ENCODE peak calls at places on chromosome 20, in seven cellular contexts. V, T, K, F, Y, G and A are unnamed samples.

GRCh38 chr20:37356387-37356786 is 10.4 kb downstream of the SRC start:
- DNase-seq in K (peak), Y (peak), V (peak), T (no peak), G (no peak), F (no peak), A (no peak)

GRCh38 chr20:64053841-64054661 is 4.6 kb upstream of the SOX18 start:
- DNase-seq in T (no peak), G (no peak), Y (peak), K (no peak), F (no peak), V (no peak), A (no peak)

GRCh38 chr20:36481380-36482043 is 59.8 kb upstream of the MYL9 start:
- DNase-seq in V (peak), T (no peak), Y (no peak), F (no peak), G (no peak), K (no peak), A (peak)

GRCh38 chr20:11553603-11554002 is 364.1 kb upstream of the BTBD3 start:
- DNase-seq in F (no peak), K (no peak), T (no peak), G (no peak), Y (peak), V (peak), A (peak)

GRCh38 chr20:49281059-49281912 is 3.4 kb upstream of the ZNFX1 start:
- DNase-seq in G (no peak), F (no peak), T (no peak), V (peak), K (no peak), Y (peak), A (peak)

GRCh38 chr20:36808317-36809257 is 35.0 kb upstream of the DSN1 start:
- DNase-seq in V (peak), G (peak), T (peak), K (peak), Y (peak), F (no peak), A (peak)

GRCh38 chr20:23879811-23880374 is 345 bp upstream of the CST5 start:
- DNase-seq in F (no peak), K (no peak), V (no peak), G (no peak), T (no peak), Y (peak), A (no peak)

GRCh38 chr20:33674294-33675126 is at the start of gene NECAB3:
- DNase-seq in V (peak), Y (peak), F (no peak), K (peak), T (peak), G (peak), A (peak)

GRCh38 chr20:3312940-3313656 is 74.1 kb upstream of the SLC4A11 start:
- DNase-seq in T (no peak), K (no peak), Y (peak), F (no peak), V (peak), G (no peak), A (peak)

GRCh38 chr20:46324960-46325703 is 16.8 kb upstream of the CDH22 start:
- DNase-seq in K (no peak), Y (peak), F (no peak), V (peak), G (no peak), T (no peak), A (peak)

GRCh38 chr20:31630187-31630790 is 7.4 kb upstream of the COX4I2 start:
- DNase-seq in K (peak), G (no peak), V (no peak), F (no peak), T (no peak), Y (peak), A (peak)

GRCh38 chr20:53899351-53900167 is 170.8 kb downstream of the BCAS1 start:
- DNase-seq in G (peak), Y (peak), K (no peak), T (peak), F (peak), V (peak), A (peak)

GRCh38 chr20:64116016-64116415 is 8.7 kb upstream of the NPBWR2 start:
- DNase-seq in F (no peak), T (no peak), V (no peak), K (no peak), G (no peak), Y (no peak), A (no peak)

GRCh38 chr20:17533396-17533795 is 2.2 kb upstream of the BFSP1 start:
- DNase-seq in K (no peak), G (no peak), Y (peak), V (peak), F (no peak), T (no peak), A (peak)

GRCh38 chr20:61628901-61629300 is 376.8 kb downstream of the CDH4 start:
- DNase-seq in T (no peak), Y (no peak), V (no peak), K (peak), G (no peak), F (no peak), A (no peak)

GRCh38 chr20:49846206-49846807 is 33.7 kb downstream of the SLC9A8 start:
- DNase-seq in G (no peak), V (peak), K (peak), T (no peak), F (no peak), Y (peak), A (peak)

GRCh38 chr20:32271620-32272019 is 5.8 kb upstream of the KIF3B start:
- DNase-seq in V (no peak), F (no peak), Y (no peak), T (no peak), G (no peak), K (no peak), A (no peak)

GRCh38 chr20:58229198-58229802 is 847 bp upstream of the ANKRD60 start:
- DNase-seq in F (no peak), Y (no peak), T (no peak), K (no peak), G (no peak), V (no peak), A (no peak)

GRCh38 chr20:58717278-58718091 is 24.9 kb downstream of the NPEPL1 start:
- DNase-seq in T (no peak), Y (peak), K (peak), V (no peak), G (no peak), F (no peak), A (no peak)

GRCh38 chr20:58219342-58219700 is 9.1 kb downstream of the ANKRD60 start:
- DNase-seq in T (no peak), F (no peak), V (peak), K (no peak), G (no peak), Y (peak), A (peak)

GRCh38 chr20:31740208-31740607 is 1.1 kb downstream of the TPX2 start:
- DNase-seq in F (no peak), T (no peak), G (peak), Y (peak), V (peak), K (no peak), A (peak)

GRCh38 chr20:14765370-14765701 is 427.9 kb upstream of the FLRT3 start:
- DNase-seq in Y (no peak), T (no peak), K (no peak), G (no peak), V (no peak), F (no peak), A (no peak)

GRCh38 chr20:17882065-17882833 is 86.3 kb downstream of the SNX5 start:
- DNase-seq in F (no peak), Y (no peak), K (no peak), T (no peak), G (no peak), V (no peak), A (no peak)

GRCh38 chr20:57990396-57990987 is 238.0 kb downstream of the ANKRD60 start:
- DNase-seq in F (no peak), K (no peak), Y (peak), G (no peak), T (no peak), V (peak), A (peak)

GRCh38 chr20:21104921-21105320 is 1.2 kb downstream of the LINC00237 start:
- DNase-seq in K (no peak), F (no peak), Y (no peak), V (no peak), T (no peak), G (no peak), A (no peak)

DNA sequence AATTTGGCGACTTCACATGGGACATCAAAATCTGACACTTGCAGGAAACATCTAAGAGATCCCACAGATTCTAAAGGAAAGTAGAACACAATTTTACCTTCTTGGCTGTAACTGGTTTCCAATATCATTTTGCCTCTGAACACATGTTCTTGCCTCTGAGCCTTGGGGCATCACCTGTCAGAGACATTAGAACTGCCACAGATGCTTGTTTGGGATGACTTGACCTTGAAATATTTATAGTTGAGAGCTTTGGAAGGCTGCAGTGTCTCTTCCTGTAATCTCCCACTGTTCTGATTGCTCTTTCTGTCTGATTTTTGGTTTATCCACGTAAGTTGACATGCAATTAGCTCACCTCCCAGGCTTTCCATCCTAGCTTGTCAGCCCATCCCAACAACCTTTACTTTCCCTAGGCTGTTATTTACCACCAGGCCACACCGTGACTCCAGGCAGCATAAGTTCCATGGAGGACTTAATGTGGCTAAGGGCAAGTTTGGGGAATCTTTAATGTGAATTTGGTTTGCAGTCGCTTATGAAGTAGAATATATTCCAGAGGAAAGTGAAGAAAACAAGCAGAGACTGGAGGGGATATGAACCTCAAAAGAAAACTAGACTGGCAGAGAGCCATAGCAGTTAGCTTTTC is 256.5 kb upstream of the RIN2 start:
- DNase-seq in G (no peak), T (no peak), Y (no peak), F (no peak), V (no peak), K (no peak), A (no peak)
- H3K4me3 ChIP-seq in G (no peak), T (no peak), Y (no peak), F (no peak), V (no peak), K (no peak), A (no peak)

GRCh38 chr20:63007472-63007721 is 633 bp upstream of the BHLHE23 start:
- DNase-seq in F (no peak), K (no peak), V (no peak), G (no peak), T (no peak), Y (no peak), A (no peak)

GRCh38 chr20:63007722-63008488 is 1.1 kb upstream of the BHLHE23 start:
- DNase-seq in K (no peak), F (no peak), T (no peak), G (no peak), V (no peak), Y (no peak), A (no peak)

GRCh38 chr20:63008541-63009043 is 1.8 kb upstream of the BHLHE23 start:
- DNase-seq in Y (no peak), F (no peak), T (no peak), G (no peak), V (no peak), K (no peak), A (no peak)

GRCh38 chr20:63009988-63010769 is 3.4 kb upstream of the BHLHE23 start:
- DNase-seq in G (peak), V (no peak), T (peak), K (no peak), Y (peak), F (peak), A (peak)

DNA sequence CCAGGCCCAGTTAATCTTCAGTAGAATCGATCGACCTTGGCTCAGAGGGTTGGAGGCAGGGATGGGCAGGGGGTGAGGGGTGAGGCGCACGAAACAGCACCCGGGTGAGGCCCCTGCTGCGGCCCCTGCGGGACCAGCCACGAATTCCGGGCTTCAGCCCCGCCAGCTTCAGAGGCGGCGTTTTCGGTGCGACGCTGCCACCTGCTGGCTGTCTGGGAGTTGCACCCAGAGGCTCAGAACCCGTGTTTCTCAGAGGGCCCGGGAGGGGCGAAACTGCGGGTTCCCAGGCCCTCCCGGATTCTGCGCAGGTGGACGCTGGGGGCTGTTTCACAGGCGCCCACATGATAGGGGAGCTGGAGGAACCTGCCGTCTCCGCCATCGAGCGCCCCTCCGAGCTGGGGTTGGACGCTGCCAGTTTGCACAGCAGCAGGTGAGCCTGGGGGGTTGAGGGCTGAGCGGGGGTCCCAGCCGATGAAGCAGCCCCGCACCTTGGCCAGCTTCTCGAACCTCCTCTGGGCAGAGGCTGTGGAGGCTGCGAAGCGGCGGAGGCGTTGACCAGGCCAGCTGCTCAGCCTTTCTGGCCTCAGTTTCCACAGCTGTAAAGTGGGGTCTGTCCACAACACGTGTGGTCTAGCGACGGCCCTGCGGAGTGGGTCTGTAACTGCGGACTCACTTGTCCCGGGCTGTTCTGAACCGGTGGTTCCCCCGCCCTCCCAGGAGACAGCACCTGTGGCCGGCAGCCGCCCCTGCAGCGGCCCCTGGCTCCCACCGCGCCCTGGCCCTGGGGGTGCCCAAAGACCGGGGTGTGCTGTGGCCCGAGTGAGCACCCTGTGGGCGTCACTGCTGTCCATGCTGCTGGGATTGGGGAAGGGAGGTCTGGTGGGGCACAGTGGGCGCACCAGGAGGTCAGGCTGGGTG is 2.5 kb upstream of the BHLHE23 start:
- DNase-seq in Y (peak), K (peak), G (peak), T (peak), F (no peak), V (peak), A (peak)
- H3K4me3 ChIP-seq in Y (no peak), K (peak), G (peak), T (peak), F (peak), V (no peak), A (no peak)

GRCh38 chr20:22489614-22490286 is 94.6 kb downstream of the FOXA2 start:
- DNase-seq in T (no peak), G (no peak), V (no peak), F (no peak), K (no peak), Y (no peak), A (no peak)
- H3K4me3 ChIP-seq in T (no peak), G (no peak), V (no peak), F (no peak), K (no peak), Y (no peak), A (no peak)

DNA sequence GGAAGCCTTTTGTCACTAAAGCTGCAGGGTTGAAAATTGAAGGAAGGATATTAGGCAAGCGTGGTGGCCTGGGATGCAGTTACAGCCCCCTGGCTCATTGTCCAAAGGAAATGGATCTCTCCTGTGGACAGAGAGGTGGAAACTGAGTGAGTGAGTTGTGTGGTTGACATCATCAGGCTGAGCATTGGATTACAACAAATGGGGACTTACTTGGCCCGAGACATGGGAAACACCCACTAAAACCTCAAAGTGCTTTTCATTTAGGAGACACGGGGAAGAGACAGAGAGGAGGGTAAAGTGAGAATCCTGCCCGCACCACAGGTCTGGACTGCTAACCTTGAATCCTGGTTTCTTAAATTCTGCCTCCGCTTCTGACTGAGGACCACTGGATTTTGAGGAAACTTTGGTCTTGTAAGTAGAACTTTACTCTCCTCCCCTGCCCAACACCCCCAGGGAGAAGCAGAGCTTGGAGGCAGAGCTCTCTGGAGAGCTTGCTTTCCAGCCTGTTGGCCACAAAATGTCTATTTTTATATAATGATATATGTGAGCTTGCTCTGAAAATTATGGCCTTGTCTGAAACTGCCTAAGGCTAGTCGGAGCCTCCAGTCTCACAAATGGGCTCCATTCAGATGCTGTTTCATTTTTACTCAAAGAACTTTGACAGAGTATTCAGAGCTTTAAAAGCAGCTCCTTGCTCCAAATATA is at the start of gene PKIG:
- DNase-seq in T (no peak), V (peak), F (no peak), Y (peak), G (no peak), K (no peak), A (peak)
- H3K4me3 ChIP-seq in T (no peak), V (peak), F (peak), Y (peak), G (peak), K (peak), A (peak)

GRCh38 chr20:35276408-35276807 is 1.5 kb downstream of the MMP24OS start:
- DNase-seq in V (peak), K (peak), G (no peak), T (no peak), Y (no peak), F (no peak), A (no peak)
- H3K4me3 ChIP-seq in V (peak), K (peak), G (peak), T (no peak), Y (peak), F (peak), A (peak)

GRCh38 chr20:8133816-8134451 is 1.9 kb downstream of the PLCB1 start:
- DNase-seq in G (no peak), T (no peak), V (no peak), F (no peak), Y (no peak), K (no peak), A (no peak)
- H3K4me3 ChIP-seq in G (no peak), T (no peak), V (no peak), F (no peak), Y (peak), K (peak), A (no peak)

GRCh38 chr20:10502098-10502526 is 67.0 kb downstream of the SLX4IP start:
- DNase-seq in F (no peak), V (no peak), G (no peak), T (no peak), K (no peak), Y (no peak), A (no peak)
- H3K4me3 ChIP-seq in F (no peak), V (no peak), G (no peak), T (peak), K (no peak), Y (no peak), A (no peak)

GRCh38 chr20:6122111-6122872 is 538 bp downstream of the FERMT1 start:
- DNase-seq in V (peak), T (no peak), Y (peak), G (no peak), F (no peak), K (no peak), A (peak)
- H3K4me3 ChIP-seq in V (peak), T (no peak), Y (peak), G (peak), F (no peak), K (peak), A (peak)

DNA sequence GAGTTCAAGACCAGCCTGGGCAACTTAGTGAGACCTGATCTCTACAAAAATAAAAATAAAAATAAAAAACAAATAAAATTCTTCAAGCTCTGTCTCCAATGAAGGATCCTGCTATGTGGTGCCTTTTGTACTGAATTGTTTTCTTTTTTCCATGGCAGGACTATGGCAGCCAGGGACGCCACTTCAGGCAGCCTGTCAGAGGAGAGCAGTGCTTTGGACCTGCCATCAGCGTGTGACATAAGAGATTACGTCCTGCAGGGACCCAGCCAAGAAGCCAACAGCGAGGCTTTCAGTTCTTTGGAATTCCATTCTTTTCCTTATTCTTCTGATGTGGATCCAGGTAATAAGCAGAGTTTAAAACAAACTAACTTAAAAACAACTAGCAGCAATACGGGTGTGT is 22.5 kb downstream of the SHLD1 start:
- DNase-seq in Y (no peak), V (no peak), G (no peak), K (no peak), F (no peak), T (no peak), A (no peak)
- H3K4me3 ChIP-seq in Y (no peak), V (no peak), G (no peak), K (no peak), F (no peak), T (no peak), A (no peak)